ENCODE peak calls at places on chromosome 9, in five cellular contexts. S, D, I, A and U are unnamed samples.

GRCh38 chr9:36566813-36567217 is 5.9 kb upstream of the MELK start:
- DNase-seq in S (no peak), D (no peak), I (no peak), A (peak; percentile 79), U (no peak)

GRCh38 chr9:117414220-117414905 is 494 bp downstream of the ASTN2 start:
- DNase-seq in S (peak; percentile 30), D (no peak), I (no peak), A (peak; percentile 76), U (no peak)

GRCh38 chr9:86674475-86674874 is 272.8 kb downstream of the GAS1 start:
- DNase-seq in S (no peak), D (no peak), I (no peak), A (no peak), U (no peak)

GRCh38 chr9:79924836-79925235 is 353.1 kb downstream of the TLE4 start:
- DNase-seq in S (no peak), D (no peak), I (no peak), A (no peak), U (no peak)

GRCh38 chr9:94740191-94740874 is 13.8 kb downstream of the AOPEP start:
- DNase-seq in S (no peak), D (no peak), I (no peak), A (peak; percentile 28), U (no peak)

GRCh38 chr9:36855443-36856315 is 178.4 kb downstream of the PAX5 start:
- DNase-seq in S (no peak), D (no peak), I (no peak), A (no peak), U (no peak)

GRCh38 chr9:2066312-2067273 is 51.4 kb downstream of the SMARCA2 start:
- DNase-seq in S (no peak), D (no peak), I (no peak), A (no peak), U (no peak)

GRCh38 chr9:80143899-80144298 is 572.1 kb downstream of the TLE4 start:
- DNase-seq in S (no peak), D (no peak), I (no peak), A (no peak), U (no peak)

GRCh38 chr9:2691626-2692025 is 25.7 kb upstream of the KCNV2 start:
- DNase-seq in S (no peak), D (no peak), I (no peak), A (no peak), U (peak; percentile 69)